ENCODE peak calls at places on chromosomes 6 and 20, in four cellular contexts. G is WTC11, Y is K562, O is HepG2. L is an unnamed sample.

GRCh38 chr20:38373898-38374297 is 27.6 kb downstream of the LBP start:
- DNase-seq in G (no peak), Y (no peak), O (no peak), L (no peak)

GRCh38 chr6:110811187-110811586 is 4.1 kb downstream of the CDK19 start:
- DNase-seq in G (no peak), Y (no peak), O (no peak), L (peak; percentile 55)

GRCh38 chr20:35004749-35005462 is 49.2 kb downstream of the MYH7B start:
- DNase-seq in G (peak; percentile 5), Y (no peak), O (no peak), L (no peak)

GRCh38 chr20:11799131-11799800 is 118.4 kb upstream of the BTBD3 start:
- DNase-seq in G (no peak), Y (no peak), O (no peak), L (no peak)

GRCh38 chr6:112149719-112150263 is 62.4 kb downstream of the FAM229B start:
- DNase-seq in G (no peak), Y (no peak), O (no peak), L (no peak)

GRCh38 chr6:169109381-169109780 is 144.3 kb downstream of the THBS2 start:
- DNase-seq in G (no peak), Y (no peak), O (no peak), L (no peak)

GRCh38 chr6:21918081-21918480 is 324.5 kb downstream of the SOX4 start:
- DNase-seq in G (no peak), Y (no peak), O (no peak), L (no peak)

GRCh38 chr20:62716198-62716940 is 7.7 kb downstream of the NTSR1 start:
- DNase-seq in G (no peak), Y (no peak), O (no peak), L (no peak)

GRCh38 chr6:33597551-33598322 is 17.7 kb upstream of the BAK1 start:
- DNase-seq in G (no peak), Y (no peak), O (no peak), L (no peak)

GRCh38 chr6:158042245-158042798 is 60.7 kb downstream of the SYNJ2 start:
- DNase-seq in G (no peak), Y (peak; percentile 83), O (peak; percentile 40), L (no peak)

GRCh38 chr6:2147737-2148448 is 97.5 kb downstream of the GMDS start:
- DNase-seq in G (no peak), Y (no peak), O (no peak), L (no peak)

GRCh38 chr6:30507849-30508843 is 18.8 kb downstream of the HLA-E start:
- DNase-seq in G (no peak), Y (peak; percentile 27), O (no peak), L (no peak)

GRCh38 chr6:163354085-163354484 is 60.4 kb upstream of the QKI start:
- DNase-seq in G (no peak), Y (peak; percentile 37), O (no peak), L (no peak)

GRCh38 chr6:126767741-126768140 is 350.7 kb upstream of the RSPO3 start:
- DNase-seq in G (no peak), Y (no peak), O (no peak), L (no peak)

GRCh38 chr6:71420693-71421328 is 132.2 kb downstream of the OGFRL1 start:
- DNase-seq in G (peak; percentile 95), Y (no peak), O (no peak), L (no peak)

GRCh38 chr6:49909508-49910047 is 43.2 kb upstream of the CRISP1 start:
- DNase-seq in G (no peak), Y (no peak), O (no peak), L (no peak)

GRCh38 chr6:157521665-157522335 is 140.8 kb downstream of the ZDHHC14 start:
- DNase-seq in G (no peak), Y (peak; percentile 28), O (no peak), L (no peak)

GRCh38 chr6:8434727-8435092 is 635 bp downstream of the SLC35B3 start:
- DNase-seq in G (no peak), Y (no peak), O (no peak), L (no peak)

GRCh38 chr6:129280719-129281118 is 397.8 kb downstream of the LAMA2 start:
- DNase-seq in G (no peak), Y (no peak), O (no peak), L (no peak)

GRCh38 chr20:17852323-17852722 is 116.3 kb downstream of the SNX5 start:
- DNase-seq in G (no peak), Y (peak; percentile 24), O (no peak), L (no peak)

GRCh38 chr6:30500421-30501069 is 11.2 kb downstream of the HLA-E start:
- DNase-seq in G (no peak), Y (no peak), O (no peak), L (no peak)

GRCh38 chr6:43798688-43799444 is 28.9 kb downstream of the VEGFA start:
- DNase-seq in G (no peak), Y (peak; percentile 96), O (peak; percentile 83), L (peak; percentile 34)

GRCh38 chr6:163780993-163781392 is 366.5 kb downstream of the QKI start:
- DNase-seq in G (peak; percentile 25), Y (no peak), O (no peak), L (no peak)

GRCh38 chr6:113182370-113183141 is 674.6 kb upstream of the MARCKS start:
- DNase-seq in G (no peak), Y (no peak), O (peak; percentile 2), L (no peak)

GRCh38 chr6:68559716-68560115 is 75.4 kb upstream of the ADGRB3 start:
- DNase-seq in G (no peak), Y (peak; percentile 25), O (no peak), L (no peak)

GRCh38 chr6:7087491-7087979 is 20.2 kb upstream of the RREB1 start:
- DNase-seq in G (no peak), Y (no peak), O (no peak), L (peak; percentile 36)

GRCh38 chr20:24768226-24768625 is 180.8 kb upstream of the CST7 start:
- DNase-seq in G (no peak), Y (peak; percentile 1), O (no peak), L (no peak)

GRCh38 chr6:87040729-87041128 is 54.2 kb downstream of the CGA start:
- DNase-seq in G (no peak), Y (no peak), O (no peak), L (no peak)

GRCh38 chr6:7254980-7255825 is 57.8 kb downstream of the SSR1 start:
- DNase-seq in G (no peak), Y (peak; percentile 73), O (no peak), L (no peak)

GRCh38 chr20:2984956-2985661 is 58.3 kb upstream of the GNRH2 start:
- DNase-seq in G (no peak), Y (peak; percentile 13), O (no peak), L (no peak)

GRCh38 chr6:52276130-52276529 is 8.4 kb downstream of the MCM3 start:
- DNase-seq in G (no peak), Y (no peak), O (no peak), L (no peak)

GRCh38 chr6:6317825-6318733 is 2.4 kb downstream of the F13A1 start:
- DNase-seq in G (peak; percentile 22), Y (no peak), O (no peak), L (no peak)

GRCh38 chr6:32970413-32971244 is 2.2 kb downstream of the BRD2 start:
- DNase-seq in G (peak; percentile 78), Y (peak; percentile 93), O (peak; percentile 77), L (peak; percentile 61)

GRCh38 chr6:166778046-166778445 is 151.0 kb upstream of the RPS6KA2 start:
- DNase-seq in G (no peak), Y (no peak), O (no peak), L (no peak)

GRCh38 chr20:23244916-23245552 is 105.6 kb upstream of the NXT1 start:
- DNase-seq in G (no peak), Y (no peak), O (no peak), L (no peak)

GRCh38 chr6:37514377-37514776 is 14.7 kb upstream of the CCDC167 start:
- DNase-seq in G (no peak), Y (no peak), O (no peak), L (no peak)

GRCh38 chr20:16617056-16617455 is 43.8 kb upstream of the KIF16B start:
- DNase-seq in G (no peak), Y (no peak), O (no peak), L (no peak)

GRCh38 chr20:16611832-16612231 is 38.6 kb upstream of the KIF16B start:
- DNase-seq in G (no peak), Y (no peak), O (no peak), L (no peak)

GRCh38 chr20:16612708-16613107 is 39.5 kb upstream of the KIF16B start:
- DNase-seq in G (no peak), Y (no peak), O (no peak), L (no peak)

GRCh38 chr20:16615199-16615598 is 42.0 kb upstream of the KIF16B start:
- DNase-seq in G (no peak), Y (peak; percentile 2), O (no peak), L (no peak)

GRCh38 chr20:16613954-16614353 is 40.7 kb upstream of the KIF16B start:
- DNase-seq in G (no peak), Y (no peak), O (no peak), L (no peak)
- TF ChIP-seq CREM in G (no peak), Y (no peak), O (no peak), L (no peak)

GRCh38 chr20:51801220-51801991 is 915 bp downstream of the SALL4 start:
- DNase-seq in G (peak; percentile 59), Y (no peak), O (no peak), L (no peak)
- TF ChIP-seq CREM in G (no peak), Y (no peak), O (no peak), L (no peak)

GRCh38 chr20:58624687-58625086 is 26.4 kb upstream of the STX16 start:
- DNase-seq in G (no peak), Y (no peak), O (no peak), L (no peak)
- TF ChIP-seq CREM in G (no peak), Y (no peak), O (no peak), L (no peak)

DNA sequence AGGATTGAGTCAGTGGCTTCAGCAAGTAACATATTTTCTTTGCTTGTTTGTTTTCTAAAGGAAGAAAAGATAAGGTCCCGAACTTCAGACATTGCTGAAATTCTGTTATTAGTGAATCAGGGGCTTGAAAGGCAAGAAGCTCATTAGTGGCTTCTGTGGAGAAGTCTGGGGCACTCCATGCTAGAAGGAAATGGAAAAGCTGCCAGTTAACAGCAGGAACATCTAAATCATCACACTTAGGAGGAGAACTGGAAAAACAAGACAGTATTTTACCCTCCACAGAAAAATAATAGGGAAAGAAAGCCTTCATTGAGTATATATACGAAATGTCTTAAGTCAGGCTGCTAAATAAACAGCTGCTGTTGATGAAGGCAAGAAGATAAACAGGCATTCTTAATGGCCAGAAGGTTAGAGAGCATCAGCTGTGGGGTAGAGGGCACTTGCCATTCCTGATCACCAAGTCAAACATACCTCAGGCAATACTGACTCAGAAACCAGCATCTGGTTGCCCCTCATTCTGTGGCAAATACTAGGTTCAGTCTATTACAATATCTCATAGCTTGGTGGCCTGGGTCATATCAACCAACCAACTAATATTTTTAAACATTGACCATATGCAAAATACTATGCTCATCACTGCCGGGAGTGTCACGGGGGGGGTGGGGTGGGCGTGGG is 143.2 kb upstream of the TENT5A start:
- DNase-seq in G (no peak), Y (no peak), O (peak; percentile 6), L (no peak)
- TF ChIP-seq CREM in G (no peak), Y (no peak), O (no peak), L (no peak)

GRCh38 chr6:121187833-121188200 is 146.5 kb downstream of the TBC1D32 start:
- DNase-seq in G (no peak), Y (no peak), O (no peak), L (no peak)
- TF ChIP-seq CREM in G (no peak), Y (no peak), O (no peak), L (no peak)

L was measured in GM12878.